ENCODE peak calls at places on chromosome 16, in nine cellular contexts. E is HCT116, X is A549, K is ovary, R is heart left ventricle, M is stomach, A is suprapubic skin, D is vagina, L is breast epithelium. C is an unnamed sample. For H3K4me1, the result is how much of the 10 kb centered on the place peaks cover.

GRCh38 chr16:84459941-84460405 is 44.5 kb downstream of the MEAK7 start:
- DNase-seq in M (no peak), X (no peak), R (no peak), L (no peak), K (no peak), E (no peak), A (peak), D (no peak), C (no peak)

GRCh38 chr16:78284957-78285434 is 185.5 kb downstream of the WWOX start:
- DNase-seq in L (no peak), R (no peak), M (no peak), D (no peak), E (no peak), K (no peak), A (no peak), X (no peak), C (no peak)

GRCh38 chr16:9072806-9073341 is 18.6 kb upstream of the HAPSTR1 start:
- DNase-seq in K (no peak), E (no peak), R (no peak), X (no peak), D (no peak), M (no peak), L (no peak), A (no peak), C (no peak)

GRCh38 chr16:3458852-3459361 is 15.4 kb downstream of the NAA60 start:
- DNase-seq in L (no peak), X (peak), K (no peak), D (no peak), A (no peak), R (no peak), E (no peak), M (peak), C (no peak)

GRCh38 chr16:69481901-69482341 is 57.5 kb downstream of the CYB5B start:
- DNase-seq in R (peak), K (peak), D (no peak), M (peak), X (no peak), E (no peak), A (peak), L (peak), C (peak)

GRCh38 chr16:80824623-80825364 is 20.4 kb upstream of the CDYL2 start:
- DNase-seq in K (no peak), E (peak), R (no peak), L (no peak), X (peak), D (no peak), M (peak), A (no peak), C (peak)

GRCh38 chr16:23508589-23509440 is 1.5 kb downstream of the GGA2 start:
- DNase-seq in L (no peak), D (no peak), X (no peak), M (no peak), R (no peak), E (no peak), A (no peak), K (no peak), C (no peak)

GRCh38 chr16:3317315-3317999 is 12.2 kb downstream of the ZNF75A start:
- DNase-seq in M (no peak), E (no peak), K (no peak), D (no peak), R (no peak), X (peak), A (no peak), L (no peak), C (no peak)

GRCh38 chr16:28951410-28951943 is 740 bp downstream of the NFATC2IP start:
- DNase-seq in K (no peak), R (peak), A (no peak), X (no peak), L (no peak), E (no peak), M (no peak), D (no peak), C (no peak)

GRCh38 chr16:48358419-48358818 is 26.8 kb downstream of the SIAH1 start:
- DNase-seq in E (no peak), D (no peak), A (no peak), L (no peak), X (no peak), K (no peak), R (no peak), M (no peak), C (no peak)

GRCh38 chr16:85649978-85650863 is 37.1 kb downstream of the GSE1 start:
- DNase-seq in A (no peak), M (no peak), R (no peak), D (no peak), L (no peak), X (no peak), K (no peak), E (no peak), C (peak)

GRCh38 chr16:23317751-23318150 is 15.6 kb downstream of the SCNN1B start:
- DNase-seq in K (no peak), R (no peak), A (no peak), D (no peak), L (no peak), M (no peak), X (no peak), E (no peak), C (no peak)

GRCh38 chr16:85300451-85300968 is 188.2 kb upstream of the CIBAR2 start:
- DNase-seq in E (no peak), D (no peak), A (no peak), L (no peak), X (no peak), M (no peak), R (no peak), K (no peak), C (no peak)

GRCh38 chr16:1580956-1581355 is 30.9 kb downstream of the IFT140 start:
- DNase-seq in M (peak), K (no peak), R (no peak), A (no peak), L (no peak), E (no peak), X (no peak), D (no peak), C (no peak)

GRCh38 chr16:51237861-51238378 is 86.8 kb upstream of the SALL1 start:
- DNase-seq in D (no peak), K (no peak), E (no peak), M (no peak), A (no peak), X (no peak), L (no peak), R (no peak), C (no peak)

GRCh38 chr16:83027973-83028372 is 401.2 kb downstream of the CDH13 start:
- DNase-seq in D (no peak), E (no peak), K (no peak), R (no peak), A (no peak), L (no peak), X (no peak), M (no peak), C (no peak)

GRCh38 chr16:51164167-51164566 is 13.1 kb upstream of the SALL1 start:
- DNase-seq in R (no peak), L (no peak), D (no peak), K (no peak), X (no peak), E (no peak), A (no peak), M (no peak), C (no peak)

GRCh38 chr16:3171855-3172593 is 16.0 kb upstream of the OR1F1 start:
- DNase-seq in A (no peak), L (no peak), X (peak), D (no peak), K (no peak), E (no peak), R (no peak), M (no peak), C (no peak)

GRCh38 chr16:67847064-67847861 is at the start of gene CENPT:
- DNase-seq in L (peak), D (no peak), K (no peak), M (peak), X (peak), E (no peak), A (no peak), R (no peak), C (peak)

GRCh38 chr16:48194828-48195566 is 39.2 kb upstream of the ABCC12 start:
- DNase-seq in X (peak), E (no peak), A (no peak), R (no peak), M (peak), D (no peak), K (no peak), L (no peak), C (no peak)

GRCh38 chr16:54937673-54938350 is 7.1 kb downstream of the IRX5 start:
- DNase-seq in D (no peak), R (no peak), K (no peak), M (no peak), L (no peak), A (no peak), X (no peak), E (no peak), C (no peak)

GRCh38 chr16:30054959-30055553 is 10.5 kb upstream of the ALDOA start:
- DNase-seq in X (peak), L (no peak), A (no peak), M (peak), R (no peak), E (no peak), D (no peak), K (no peak), C (no peak)

GRCh38 chr16:57884655-57885133 is 82.4 kb upstream of the KIFC3 start:
- DNase-seq in K (no peak), R (no peak), A (no peak), X (no peak), L (no peak), D (no peak), M (no peak), E (no peak), C (no peak)

GRCh38 chr16:70750893-70751467 is 50.0 kb downstream of the VAC14 start:
- DNase-seq in A (no peak), D (no peak), X (peak), R (peak), K (peak), M (peak), L (peak), E (no peak), C (peak)

GRCh38 chr16:2692948-2693651 is 10.8 kb downstream of the KCTD5 start:
- DNase-seq in D (no peak), K (peak), A (no peak), E (no peak), L (no peak), M (peak), X (no peak), R (no peak), C (no peak)

GRCh38 chr16:81357711-81358270 is 43.0 kb downstream of the GAN start:
- DNase-seq in X (no peak), L (no peak), A (no peak), M (no peak), K (no peak), D (no peak), R (no peak), E (no peak), C (no peak)

DNA sequence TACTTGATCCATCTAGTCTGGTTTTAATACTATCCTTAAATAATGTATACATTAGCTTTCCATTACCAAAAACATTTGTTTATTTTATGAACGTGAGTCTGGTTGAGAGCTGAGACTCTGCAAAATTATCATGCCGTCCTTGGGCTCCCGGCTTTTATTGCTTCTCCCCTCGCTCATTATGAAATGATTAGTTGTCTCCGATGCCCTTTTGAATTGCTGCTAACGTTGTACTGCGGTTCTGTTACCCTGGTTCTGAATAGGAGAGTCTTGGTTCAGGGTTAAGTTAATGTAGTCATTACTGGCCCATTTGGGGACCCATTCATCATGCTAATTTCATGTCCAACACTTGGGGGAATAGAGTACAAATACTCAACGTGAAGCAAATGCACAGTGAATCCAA is 12.8 kb downstream of the XYLT1 start:
- DNase-seq in D (no peak), K (no peak), A (no peak), M (no peak), E (no peak), X (no peak), R (no peak), L (no peak), C (no peak)
- H3K4me3 ChIP-seq in D (no peak), K (no peak), A (no peak), M (no peak), E (no peak), X (no peak), R (no peak), L (no peak), C (no peak)

GRCh38 chr16:72847187-72848044 is 200.5 kb downstream of the ZFHX3 start:
- DNase-seq in A (no peak), M (no peak), L (no peak), K (no peak), X (peak), D (no peak), E (no peak), R (peak), C (peak)

GRCh38 chr16:72850863-72851262 is 197.1 kb downstream of the ZFHX3 start:
- DNase-seq in D (no peak), L (no peak), X (no peak), R (peak), K (no peak), A (no peak), E (no peak), M (no peak), C (no peak)

GRCh38 chr16:72848045-72848410 is 199.9 kb downstream of the ZFHX3 start:
- DNase-seq in A (no peak), X (peak), M (no peak), L (no peak), K (no peak), R (no peak), E (no peak), D (no peak), C (no peak)

GRCh38 chr16:72850021-72850420 is 197.9 kb downstream of the ZFHX3 start:
- DNase-seq in E (no peak), R (no peak), K (no peak), A (no peak), M (no peak), X (no peak), D (no peak), L (no peak), C (no peak)

GRCh38 chr16:72848759-72849664 is 198.9 kb downstream of the ZFHX3 start:
- DNase-seq in M (peak), L (peak), D (no peak), E (peak), K (peak), A (peak), R (peak), X (peak), C (peak)
- TF ChIP-seq POLR2A in M (no peak), L (no peak), D (no peak), E (no peak), K (no peak), A (no peak), R (no peak), X (no peak), C (peak)

GRCh38 chr16:46620265-46621005 is 744 bp downstream of the SHCBP1 start:
- DNase-seq in L (no peak), X (peak), E (no peak), M (no peak), D (no peak), K (no peak), R (no peak), A (no peak), C (no peak)

GRCh38 chr16:46621006-46621629 is at the start of gene SHCBP1:
- DNase-seq in E (peak), L (peak), K (peak), M (peak), X (peak), A (peak), R (peak), D (no peak), C (peak)

GRCh38 chr16:46621902-46622676 is 910 bp upstream of the SHCBP1 start:
- DNase-seq in X (no peak), D (no peak), A (no peak), L (no peak), M (no peak), E (no peak), R (no peak), K (no peak), C (no peak)

GRCh38 chr16:46618516-46618915 is 2.7 kb downstream of the SHCBP1 start:
- DNase-seq in M (no peak), R (no peak), A (no peak), L (no peak), D (no peak), E (no peak), X (no peak), K (no peak), C (no peak)
- H3K4me1 ChIP-seq in M (under half), R (under half), A (under half), L (under half), D (under half), E (under half), X (under half), K (under half), C (under half)

DNA sequence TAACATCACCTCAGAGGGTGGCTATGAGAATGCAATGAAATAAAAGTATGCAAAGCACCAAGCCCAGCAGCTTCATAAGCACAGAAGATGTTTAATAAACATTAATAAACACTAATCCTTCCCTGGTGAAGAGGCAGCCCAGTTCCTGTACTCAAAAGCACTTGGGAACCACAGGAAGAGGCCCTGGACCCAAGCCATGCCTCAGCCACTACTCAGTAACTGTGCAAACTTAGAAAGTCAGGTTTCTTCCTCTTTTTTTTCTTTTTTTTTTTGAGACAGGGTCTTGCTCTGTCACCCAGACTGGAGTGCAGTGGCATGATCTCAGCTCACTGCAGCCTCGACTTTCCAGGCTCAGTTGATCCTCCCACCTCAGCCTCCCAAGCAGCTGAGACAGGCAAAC is 5.3 kb downstream of the ARHGAP17 start:
- DNase-seq in X (no peak), M (no peak), E (no peak), K (no peak), D (no peak), L (no peak), R (no peak), A (peak), C (no peak)
- H3K4me3 ChIP-seq in X (no peak), M (no peak), E (no peak), K (no peak), D (no peak), L (no peak), R (no peak), A (no peak), C (no peak)

GRCh38 chr16:10880609-10881452 is 3.8 kb downstream of the CIITA start:
- DNase-seq in D (no peak), X (no peak), R (no peak), K (no peak), M (no peak), E (no peak), A (no peak), L (no peak), C (no peak)
- TF ChIP-seq POLR2A in D (no peak), X (no peak), R (no peak), K (no peak), M (no peak), E (no peak), A (no peak), L (no peak), C (no peak)

DNA sequence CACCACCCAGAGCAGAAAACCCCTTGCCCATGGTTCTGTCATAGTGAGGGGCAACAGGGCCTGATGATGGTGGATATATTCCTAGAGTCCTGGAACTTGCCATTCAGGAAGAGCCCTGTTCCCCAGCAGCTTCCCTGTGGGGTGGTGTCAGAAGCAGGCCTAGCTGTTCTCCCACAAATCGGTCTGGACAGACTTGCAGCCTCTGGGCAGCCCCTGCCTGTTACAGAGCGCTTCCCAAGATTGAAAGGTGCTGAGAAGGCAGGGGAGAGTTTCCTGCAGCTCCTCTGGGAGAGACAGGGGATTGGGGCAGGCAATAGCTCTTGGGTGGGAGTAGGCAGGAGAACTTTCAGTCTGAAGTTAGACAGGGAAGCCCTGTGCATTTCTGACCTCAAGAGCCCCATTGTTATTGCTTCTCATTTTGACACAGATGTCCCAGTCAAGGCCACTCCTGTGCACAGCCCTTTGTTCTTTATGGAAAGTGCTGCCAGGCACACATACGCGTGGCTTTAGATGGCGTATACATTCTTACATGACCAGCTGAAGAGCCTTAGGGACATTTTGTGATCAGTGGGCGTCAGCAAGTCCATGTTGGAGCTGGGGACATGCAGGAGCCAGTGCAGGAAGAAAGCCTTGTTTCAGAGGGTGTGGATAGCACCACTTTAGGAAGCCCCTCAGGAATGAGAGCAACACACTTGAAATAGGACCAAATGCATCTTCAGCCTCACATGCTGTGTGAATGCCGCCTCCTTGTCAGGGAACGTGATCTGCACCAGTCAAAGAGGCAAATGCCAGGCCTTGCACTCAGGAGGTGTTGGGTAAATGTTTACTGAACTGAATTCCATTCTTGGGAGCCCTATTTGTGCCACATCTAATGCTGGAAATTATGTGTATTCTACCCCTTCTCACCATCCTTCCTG is 67.5 kb downstream of the GNAO1 start:
- DNase-seq in A (no peak), K (no peak), X (no peak), E (no peak), L (no peak), R (no peak), M (no peak), D (no peak), C (no peak)
- H3K4me1 ChIP-seq in A (under half), K (under half), X (under half), E (under half), L (under half), R (under half), M (half or more), D (under half), C (under half)

C was measured in adrenal gland.